ENCODE peak calls at places on chromosomes 5 and 9, in four cellular contexts. C is pancreas, Z is coronary artery, Y is AG09319. Q is an unnamed sample.

GRCh38 chr5:12623408-12623807 is 719.2 kb upstream of the CTNND2 start:
- DNase-seq in Y (no peak), Z (no peak), C (no peak), Q (no peak)

GRCh38 chr5:154712518-154713437 is 42.4 kb upstream of the LARP1 start:
- DNase-seq in Y (no peak), C (peak; percentile 84), Z (no peak), Q (no peak)

GRCh38 chr9:114246558-114246957 is 76.3 kb upstream of the ORM1 start:
- DNase-seq in C (no peak), Y (peak; percentile 66), Z (no peak), Q (no peak)

GRCh38 chr5:172939045-172939444 is 20.2 kb upstream of the RPL26L1 start:
- DNase-seq in Z (no peak), Y (no peak), C (no peak), Q (peak; percentile 73)

GRCh38 chr5:180787711-180788431 is 14.7 kb downstream of the MGAT1 start:
- DNase-seq in Z (no peak), Y (no peak), C (no peak), Q (no peak)

GRCh38 chr5:159902444-159903121 is 13.7 kb upstream of the ADRA1B start:
- DNase-seq in Y (no peak), C (no peak), Z (no peak), Q (no peak)

GRCh38 chr9:25573281-25573680 is 105.0 kb downstream of the TUSC1 start:
- DNase-seq in Y (no peak), Z (no peak), C (no peak), Q (no peak)

GRCh38 chr9:114318416-114318815 is 4.5 kb upstream of the ORM1 start:
- DNase-seq in Z (peak; percentile 24), Y (no peak), C (no peak), Q (no peak)

GRCh38 chr5:67528953-67529352 is 332.4 kb upstream of the CD180 start:
- DNase-seq in Y (no peak), Z (no peak), C (no peak), Q (no peak)

GRCh38 chr9:111952559-111952958 is 55.9 kb downstream of the UGCG start:
- DNase-seq in Y (peak; percentile 78), C (no peak), Z (no peak), Q (no peak)

GRCh38 chr5:77133061-77133758 is 46.1 kb upstream of the ZBED3 start:
- DNase-seq in Y (peak; percentile 77), C (peak; percentile 21), Z (no peak), Q (no peak)

GRCh38 chr9:105713260-105713938 is 19.1 kb downstream of the TMEM38B start:
- DNase-seq in C (no peak), Z (no peak), Y (no peak), Q (no peak)

GRCh38 chr9:126443144-126443543 is 116.5 kb downstream of the MVB12B start:
- DNase-seq in Z (peak; percentile 50), C (no peak), Y (no peak), Q (no peak)

GRCh38 chr5:139758510-139759036 is 37.0 kb upstream of the PSD2 start:
- DNase-seq in Z (no peak), Y (no peak), C (no peak), Q (no peak)

GRCh38 chr9:25449503-25449902 is 228.7 kb downstream of the TUSC1 start:
- DNase-seq in Z (no peak), C (no peak), Y (no peak), Q (no peak)

Q was measured in glutamatergic neuron.